ENCODE peak calls at places on chromosomes 13 and 19, in eight cellular contexts. K, D, G, H, U, Q, V and R are unnamed samples.

GRCh38 chr13:76533251-76533650 is 353.0 kb downstream of the KCTD12 start:
- DNase-seq in K (no peak), D (peak), G (no peak), H (no peak), U (no peak), Q (no peak), V (no peak), R (no peak)

GRCh38 chr13:42009057-42009456 is 39.4 kb upstream of the DGKH start:
- DNase-seq in K (no peak), D (no peak), G (no peak), H (no peak), U (no peak), Q (no peak), V (no peak), R (no peak)

GRCh38 chr19:18291590-18292459 is 10.4 kb upstream of the JUND start:
- DNase-seq in K (peak), D (peak), G (peak), H (no peak), U (peak), Q (peak), V (no peak), R (peak)

GRCh38 chr19:30522359-30522758 is 150.2 kb downstream of the ZNF536 start:
- DNase-seq in K (no peak), D (no peak), G (no peak), H (no peak), U (peak), Q (no peak), V (no peak), R (no peak)

GRCh38 chr19:12783849-12784393 is 7.4 kb upstream of the JUNB start:
- DNase-seq in K (no peak), D (no peak), G (no peak), H (no peak), U (no peak), Q (no peak), V (no peak), R (no peak)

GRCh38 chr19:51098366-51099069 is 9.7 kb downstream of the CTU1 start:
- DNase-seq in K (no peak), D (peak), G (no peak), H (no peak), U (peak), Q (no peak), V (no peak), R (no peak)

GRCh38 chr19:30202060-30202600 is 170.1 kb upstream of the ZNF536 start:
- DNase-seq in K (no peak), D (no peak), G (no peak), H (no peak), U (no peak), Q (no peak), V (no peak), R (no peak)

GRCh38 chr13:26600345-26600761 is 42.9 kb downstream of the WASF3 start:
- DNase-seq in K (no peak), D (peak), G (no peak), H (no peak), U (no peak), Q (no peak), V (no peak), R (no peak)

GRCh38 chr13:42110410-42111155 is 62.1 kb downstream of the DGKH start:
- DNase-seq in K (peak), D (peak), G (peak), H (peak), U (peak), Q (peak), V (no peak), R (peak)

GRCh38 chr13:80334582-80335260 is 6.2 kb downstream of the SPRY2 start:
- DNase-seq in K (no peak), D (peak), G (no peak), H (no peak), U (no peak), Q (no peak), V (no peak), R (no peak)

GRCh38 chr13:20441879-20442278 is 83.8 kb downstream of the CRYL1 start:
- DNase-seq in K (no peak), D (no peak), G (no peak), H (peak), U (peak), Q (no peak), V (no peak), R (no peak)

GRCh38 chr13:34942732-34943674 is 933 bp downstream of the NBEA start:
- DNase-seq in K (no peak), D (no peak), G (peak), H (peak), U (peak), Q (peak), V (no peak), R (peak)

GRCh38 chr13:28329395-28330158 is 165.4 kb downstream of the FLT1 start:
- DNase-seq in K (peak), D (peak), G (no peak), H (no peak), U (no peak), Q (no peak), V (no peak), R (no peak)

GRCh38 chr13:26112843-26113242 is 61.0 kb upstream of the SHISA2 start:
- DNase-seq in K (no peak), D (peak), G (no peak), H (no peak), U (peak), Q (no peak), V (no peak), R (no peak)

GRCh38 chr19:27865927-27866777 is 1346.8 kb downstream of the UQCRFS1 start:
- DNase-seq in K (no peak), D (no peak), G (no peak), H (no peak), U (no peak), Q (no peak), V (no peak), R (no peak)